ENCODE peak calls at places on chromosomes 13 and 19, in five cellular contexts. G is neuronal stem cell; P is Panc1; N is iPS DF 6.9; M is CD8-positive, alpha-beta memory T cell. R is an unnamed sample.

GRCh38 chr13:49308104-49308875 is 60.6 kb downstream of the CDADC1 start:
- DNase-seq in G (no peak), P (no peak), N (no peak), M (no peak), R (no peak)

GRCh38 chr19:6267552-6268381 is 12.0 kb downstream of the MLLT1 start:
- DNase-seq in G (no peak), P (no peak), N (no peak), M (no peak), R (no peak)

GRCh38 chr13:68551701-68552522 is 1321.8 kb upstream of the PCDH9 start:
- DNase-seq in G (no peak), P (peak; percentile 5), N (no peak), M (no peak), R (no peak)

GRCh38 chr19:1154731-1155351 is 19.2 kb downstream of the SBNO2 start:
- DNase-seq in G (no peak), P (no peak), N (no peak), M (no peak), R (no peak)

GRCh38 chr19:19068659-19069509 is 5.1 kb downstream of the SLC25A42 start:
- DNase-seq in G (no peak), P (no peak), N (no peak), M (no peak), R (no peak)

GRCh38 chr13:44128522-44128921 is 245.1 kb upstream of the SERP2 start:
- DNase-seq in G (no peak), P (no peak), N (no peak), M (no peak), R (no peak)

GRCh38 chr13:97043302-97043701 is 49.0 kb upstream of the OXGR1 start:
- DNase-seq in G (no peak), P (no peak), N (no peak), M (no peak), R (no peak)

GRCh38 chr19:8902520-8902919 is 70.3 kb downstream of the MBD3L1 start:
- DNase-seq in G (no peak), P (no peak), N (no peak), M (no peak), R (no peak)

GRCh38 chr13:98467263-98467985 is 109.5 kb downstream of the STK24 start:
- DNase-seq in G (no peak), P (no peak), N (no peak), M (no peak), R (no peak)

GRCh38 chr19:16385296-16385695 is 60.7 kb downstream of the KLF2 start:
- DNase-seq in G (no peak), P (no peak), N (no peak), M (no peak), R (no peak)

GRCh38 chr13:67148219-67148583 is 81.9 kb downstream of the PCDH9 start:
- DNase-seq in G (no peak), P (no peak), N (no peak), M (no peak), R (no peak)

GRCh38 chr13:101556676-101557121 is 104.2 kb downstream of the ITGBL1 start:
- DNase-seq in G (no peak), P (no peak), N (no peak), M (no peak), R (no peak)

GRCh38 chr13:35916186-35916585 is 215.0 kb downstream of the DCLK1 start:
- DNase-seq in G (no peak), P (no peak), N (no peak), M (no peak), R (no peak)

GRCh38 chr13:26784704-26785639 is 24.4 kb upstream of the GPR12 start:
- DNase-seq in G (no peak), P (no peak), N (no peak), M (no peak), R (no peak)

GRCh38 chr19:55901369-55902079 is 30.6 kb downstream of the NLRP13 start:
- DNase-seq in G (no peak), P (no peak), N (no peak), M (no peak), R (no peak)

GRCh38 chr19:55902080-55902751 is 29.9 kb downstream of the NLRP13 start:
- DNase-seq in G (no peak), P (no peak), N (no peak), M (no peak), R (no peak)

GRCh38 chr19:55898911-55899310 is 33.2 kb downstream of the NLRP13 start:
- DNase-seq in G (no peak), P (no peak), N (no peak), M (no peak), R (no peak)
- H3K9me3 ChIP-seq in G (peaks cover 38% of the 10 kb centered on the region), P (no peaks in the 10 kb centered on the region), N (peaks cover 24% of the 10 kb centered on the region), M (no peaks in the 10 kb centered on the region), R (peaks cover 2% of the 10 kb centered on the region)

GRCh38 chr19:52086481-52086880 is 9.1 kb downstream of the ZNF841 start:
- DNase-seq in G (no peak), P (no peak), N (no peak), M (no peak), R (no peak)
- H3K9me3 ChIP-seq in G (peaks cover 15% of the 10 kb centered on the region), P (peaks cover 29% of the 10 kb centered on the region), N (no peaks in the 10 kb centered on the region), M (peaks cover 5% of the 10 kb centered on the region), R (peaks cover 22% of the 10 kb centered on the region)

GRCh38 chr19:20879501-20879900 is 43.5 kb upstream of the ZNF85 start:
- DNase-seq in G (no peak), P (no peak), N (no peak), M (no peak), R (no peak)
- H3K9me3 ChIP-seq in G (peaks cover 42% of the 10 kb centered on the region), P (no peaks in the 10 kb centered on the region), N (peaks cover 4% of the 10 kb centered on the region), M (peaks cover 4% of the 10 kb centered on the region), R (peaks cover 10% of the 10 kb centered on the region)

GRCh38 chr19:53165691-53166091 is 6.8 kb upstream of the ZNF347 start:
- DNase-seq in G (no peak), P (no peak), N (no peak), M (no peak), R (no peak)
- H3K9me3 ChIP-seq in G (peaks cover 15% of the 10 kb centered on the region), P (peaks cover 60% of the 10 kb centered on the region), N (peaks cover 7% of the 10 kb centered on the region), M (peaks cover 28% of the 10 kb centered on the region), R (peaks cover 7% of the 10 kb centered on the region)

GRCh38 chr19:58429745-58430144 is 10.2 kb downstream of the ZNF132 start:
- DNase-seq in G (no peak), P (no peak), N (no peak), M (no peak), R (no peak)

GRCh38 chr19:58434217-58434616 is 5.7 kb downstream of the ZNF132 start:
- DNase-seq in G (no peak), P (no peak), N (no peak), M (no peak), R (no peak)

DNA sequence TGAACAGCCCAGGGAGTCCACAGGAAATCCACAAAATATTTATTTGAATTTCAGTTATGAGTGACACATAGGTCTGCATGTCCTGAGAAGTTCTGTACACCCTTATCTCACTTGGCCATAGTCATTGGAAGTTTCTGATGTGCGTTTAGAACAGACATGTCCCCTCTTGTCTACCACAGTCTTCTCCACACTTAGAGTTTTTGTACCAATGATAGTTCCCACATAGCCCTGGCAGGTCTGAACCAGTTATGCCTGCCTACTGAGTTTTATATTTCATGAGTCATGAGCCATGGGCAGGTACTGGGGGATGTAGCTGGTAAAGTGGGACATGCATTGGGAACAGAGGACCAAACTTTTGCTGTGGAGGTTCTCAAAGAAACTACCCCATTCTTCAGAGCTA is 11.3 kb downstream of the ZNF132 start:
- DNase-seq in G (no peak), P (no peak), N (no peak), M (no peak), R (no peak)
- H3K9me3 ChIP-seq in G (peaks cover 52% of the 10 kb centered on the region), P (peaks cover 19% of the 10 kb centered on the region), N (peaks cover 11% of the 10 kb centered on the region), M (peaks cover 53% of the 10 kb centered on the region), R (peaks cover 14% of the 10 kb centered on the region)

R was measured in T-helper 17 cell.